ENCODE peak calls at places on chromosomes 3 and 15, in nine cellular contexts. U is heart left ventricle, W is A549, J is breast epithelium, M is H1, E is right lobe of liver, Z is IMR-90, H is uterus, D is ovary. R is an unnamed sample.

GRCh38 chr15:80685628-80686027 is 9.5 kb upstream of the ABHD17C start:
- DNase-seq in M (no peak), E (no peak), J (no peak), Z (no peak), U (no peak), D (no peak), W (no peak), H (no peak), R (no peak)

GRCh38 chr3:110343376-110343775 is 728.2 kb upstream of the NECTIN3 start:
- DNase-seq in W (peak; percentile 4), E (no peak), Z (peak; percentile 33), H (no peak), M (no peak), U (no peak), D (no peak), J (no peak), R (no peak)

GRCh38 chr3:186133980-186134379 is 25.1 kb upstream of the ETV5 start:
- DNase-seq in M (no peak), H (no peak), W (no peak), E (no peak), D (no peak), J (no peak), Z (no peak), U (no peak), R (no peak)

GRCh38 chr3:149877668-149878067 is 64.7 kb downstream of the RNF13 start:
- DNase-seq in Z (no peak), D (no peak), U (no peak), H (no peak), E (no peak), M (no peak), W (no peak), J (no peak), R (no peak)

GRCh38 chr3:128770387-128770786 is 44.4 kb downstream of the RAB7A start:
- DNase-seq in U (no peak), M (no peak), Z (no peak), E (no peak), W (no peak), D (no peak), J (no peak), H (no peak), R (no peak)

GRCh38 chr15:37837276-37837675 is 97.2 kb upstream of the TMCO5A start:
- DNase-seq in D (no peak), J (no peak), U (no peak), W (no peak), E (no peak), M (no peak), H (no peak), Z (peak; percentile 49), R (no peak)

GRCh38 chr3:125145751-125146475 is 66.6 kb downstream of the SLC12A8 start:
- DNase-seq in Z (no peak), D (no peak), H (no peak), E (no peak), U (no peak), M (no peak), W (no peak), J (no peak), R (no peak)

GRCh38 chr3:177062052-177062732 is 135.1 kb downstream of the TBL1XR1 start:
- DNase-seq in U (no peak), E (no peak), Z (peak; percentile 25), M (no peak), W (no peak), H (no peak), J (no peak), D (no peak), R (no peak)

GRCh38 chr3:141441381-141442365 is 45.2 kb upstream of the RASA2 start:
- DNase-seq in W (peak; percentile 73), M (peak; percentile 90), U (peak; percentile 35), D (peak; percentile 69), Z (peak; percentile 90), E (peak; percentile 79), J (peak; percentile 71), H (no peak), R (peak; percentile 60)

GRCh38 chr3:127003175-127003555 is 20.2 kb downstream of the PLXNA1 start:
- DNase-seq in Z (no peak), W (no peak), D (no peak), J (no peak), E (no peak), M (no peak), H (no peak), U (no peak), R (no peak)

GRCh38 chr3:127001486-127002194 is 18.7 kb downstream of the PLXNA1 start:
- DNase-seq in E (no peak), U (no peak), M (peak; percentile 58), Z (no peak), W (no peak), D (no peak), H (no peak), J (no peak), R (no peak)

GRCh38 chr3:127000792-127001191 is 17.9 kb downstream of the PLXNA1 start:
- DNase-seq in W (no peak), Z (no peak), U (no peak), J (no peak), D (no peak), H (no peak), M (no peak), E (no peak), R (no peak)

GRCh38 chr3:127003601-127004280 is 20.8 kb downstream of the PLXNA1 start:
- DNase-seq in M (no peak), D (no peak), Z (no peak), W (no peak), H (no peak), U (no peak), E (no peak), J (no peak), R (no peak)

GRCh38 chr3:127002195-127003174 is 19.6 kb downstream of the PLXNA1 start:
- DNase-seq in H (peak; percentile 84), E (no peak), D (peak; percentile 90), W (no peak), J (peak; percentile 74), U (peak; percentile 88), Z (peak; percentile 89), M (peak; percentile 90), R (peak; percentile 98)
- TF ChIP-seq POLR2A in H (no peak), E (peak; percentile 23), D (no peak), W (no peak), J (no peak), U (peak; percentile 52), Z (peak; percentile 49), M (no peak), R (peak; percentile 63)

DNA sequence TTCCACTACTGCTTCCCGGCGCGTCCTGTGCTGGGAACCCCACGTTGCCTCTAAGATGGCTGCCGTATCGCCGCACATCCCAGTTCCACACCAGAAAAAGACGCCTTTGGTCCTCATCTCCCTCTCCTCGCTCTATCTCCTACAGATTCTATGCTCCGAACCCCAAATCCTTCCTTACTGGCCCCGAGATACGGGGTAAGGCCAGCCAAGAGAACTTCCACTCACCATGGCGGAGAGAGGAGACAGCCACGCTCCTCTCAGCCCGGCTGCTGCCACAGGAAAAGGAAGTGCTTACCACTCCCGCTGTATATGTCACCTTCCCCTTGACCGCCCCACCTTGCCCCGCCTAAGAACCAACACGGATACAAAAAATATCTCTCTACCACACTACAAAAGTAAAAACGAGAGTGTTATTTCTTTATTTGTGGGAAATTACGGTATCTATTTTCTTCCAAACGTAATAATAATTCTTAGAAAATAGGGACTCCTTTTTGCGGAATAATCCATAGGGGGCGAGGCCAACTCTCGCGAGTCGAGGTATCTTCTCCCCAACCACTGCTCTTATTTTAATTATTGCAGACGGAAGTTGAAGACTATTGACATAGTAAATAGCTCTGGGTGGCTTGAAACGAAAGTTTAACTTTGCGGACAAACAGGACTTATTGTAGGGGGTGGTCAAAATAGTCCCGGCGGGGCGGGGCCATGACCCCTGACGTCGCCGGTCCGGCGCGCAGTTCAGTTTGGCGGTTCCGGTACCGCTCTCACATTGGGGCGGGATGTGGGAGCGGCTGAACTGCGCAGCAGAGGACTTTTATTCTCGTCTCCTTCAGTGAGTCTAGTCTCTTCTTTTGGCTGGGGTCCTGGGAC is at the start of the genes RPL4 and ZWILCH:
- DNase-seq in W (peak; percentile 86), Z (peak; percentile 87), D (peak; percentile 84), U (peak; percentile 85), H (peak; percentile 79), M (peak; percentile 82), J (peak; percentile 76), E (peak; percentile 89), R (peak; percentile 41)
- TF ChIP-seq POLR2A in W (peak; percentile 98), Z (peak; percentile 98), D (peak; percentile 95), U (peak; percentile 84), H (peak; percentile 59), M (peak; percentile 98), J (peak; percentile 96), E (peak; percentile 93), R (peak; percentile 96)

DNA sequence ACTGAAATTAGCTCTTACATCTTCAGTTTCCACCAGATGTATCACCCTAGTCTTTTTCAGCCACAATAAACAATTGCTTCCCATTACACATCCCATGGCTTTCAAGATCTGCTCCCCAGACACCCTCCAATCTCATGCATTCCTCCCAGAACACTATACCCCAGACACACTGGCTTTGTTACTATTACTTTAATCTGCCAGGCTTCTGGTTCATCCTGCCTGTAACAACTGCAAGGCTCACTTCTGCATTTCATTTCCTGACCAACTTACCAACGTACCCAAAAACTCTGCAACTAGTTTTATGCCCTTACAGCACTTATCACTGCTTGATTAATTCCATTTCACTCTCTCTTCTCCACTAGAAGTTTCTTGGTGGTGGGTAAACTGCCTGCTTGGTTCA is 2.9 kb downstream of the RPL22L1 start:
- DNase-seq in Z (peak; percentile 39), J (no peak), E (no peak), H (no peak), U (no peak), W (no peak), M (no peak), D (no peak), R (no peak)
- TF ChIP-seq POLR2A in Z (no peak), J (no peak), E (no peak), H (no peak), U (no peak), W (no peak), M (no peak), D (no peak), R (no peak)

GRCh38 chr3:5138214-5138981 is 16.3 kb downstream of the ARL8B start:
- DNase-seq in Z (peak; percentile 62), E (no peak), M (no peak), U (no peak), W (no peak), D (no peak), H (no peak), J (no peak), R (no peak)

GRCh38 chr3:5136619-5137429 is 14.7 kb downstream of the ARL8B start:
- DNase-seq in H (no peak), M (no peak), E (no peak), D (no peak), U (no peak), Z (peak; percentile 28), W (peak; percentile 30), J (no peak), R (no peak)

GRCh38 chr3:5136211-5136610 is 14.1 kb downstream of the ARL8B start:
- DNase-seq in H (no peak), W (no peak), U (no peak), M (no peak), J (no peak), D (no peak), E (no peak), Z (no peak), R (no peak)

GRCh38 chr3:5133239-5133638 is 11.1 kb downstream of the ARL8B start:
- DNase-seq in U (no peak), W (no peak), Z (no peak), M (no peak), E (no peak), J (no peak), H (no peak), D (no peak), R (no peak)

DNA sequence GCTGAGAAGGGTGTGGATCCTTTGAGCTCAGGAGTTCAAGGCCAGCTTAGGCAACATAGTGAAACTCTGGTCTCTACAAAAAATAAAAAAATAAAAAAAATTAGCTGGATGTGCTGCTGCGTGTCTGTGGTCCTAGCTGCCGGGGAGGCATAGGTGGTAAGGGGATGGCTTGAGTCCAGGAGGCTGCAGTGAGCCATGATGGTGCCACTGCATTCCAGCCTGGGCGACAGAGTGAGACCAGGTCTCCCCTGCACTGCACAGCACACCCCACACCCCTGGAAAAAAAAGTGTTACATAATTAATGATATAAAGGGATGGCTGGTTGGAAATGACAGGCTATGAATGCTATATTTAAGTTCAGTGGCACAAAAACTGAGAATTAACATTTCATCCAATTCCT is 11.6 kb downstream of the ARL8B start:
- DNase-seq in M (no peak), D (no peak), J (no peak), Z (no peak), W (no peak), H (no peak), U (no peak), E (no peak), R (no peak)
- TF ChIP-seq POLR2A in M (no peak), D (no peak), J (no peak), Z (no peak), W (no peak), H (no peak), U (no peak), E (no peak), R (no peak)